ENCODE peak calls at places on chromosome 15, in eight cellular contexts. One of them, this sample, is unnamed.
A peak's percentile ranks its signal among the peaks of the same experiment; 100 is the strongest.

GRCh38 chr15:62089616-62090015 is 22.8 kb downstream of the C2CD4A start:
- DNase-seq in A549: no peak
- DNase-seq in sigmoid colon: no peak
- DNase-seq in ovary: no peak
- DNase-seq in HepG2: no peak
- DNase-seq in transverse colon: no peak
- DNase-seq in K562: no peak
- DNase-seq in tibial nerve: no peak
- DNase-seq in this sample: no peak

GRCh38 chr15:38688096-38688495 is 123.5 kb upstream of the RASGRP1 start:
- DNase-seq in A549: no peak
- DNase-seq in sigmoid colon: no peak
- DNase-seq in ovary: no peak
- DNase-seq in HepG2: no peak
- DNase-seq in transverse colon: no peak
- DNase-seq in K562: no peak
- DNase-seq in tibial nerve: no peak
- DNase-seq in this sample: no peak

GRCh38 chr15:36175781-36176211 is 403.6 kb upstream of the CDIN1 start:
- DNase-seq in A549: no peak
- DNase-seq in sigmoid colon: no peak
- DNase-seq in ovary: no peak
- DNase-seq in HepG2: no peak
- DNase-seq in transverse colon: no peak
- DNase-seq in K562: no peak
- DNase-seq in tibial nerve: no peak
- DNase-seq in this sample: no peak

GRCh38 chr15:78125267-78125666 is 6.0 kb downstream of the CIB2 start:
- DNase-seq in A549: no peak
- DNase-seq in sigmoid colon: no peak
- DNase-seq in ovary: no peak
- DNase-seq in HepG2: no peak
- DNase-seq in transverse colon: no peak
- DNase-seq in K562: no peak
- DNase-seq in tibial nerve: no peak
- DNase-seq in this sample: no peak

GRCh38 chr15:51223771-51224229 is 114.6 kb downstream of the CYP19A1 start:
- DNase-seq in A549: no peak
- DNase-seq in sigmoid colon: no peak
- DNase-seq in ovary: no peak
- DNase-seq in HepG2: no peak
- DNase-seq in transverse colon: no peak
- DNase-seq in K562: peak; percentile 25
- DNase-seq in tibial nerve: no peak
- DNase-seq in this sample: no peak

GRCh38 chr15:81161215-81161673 is 27.2 kb downstream of the CFAP161 start:
- DNase-seq in A549: no peak
- DNase-seq in sigmoid colon: no peak
- DNase-seq in ovary: no peak
- DNase-seq in HepG2: no peak
- DNase-seq in transverse colon: no peak
- DNase-seq in K562: no peak
- DNase-seq in tibial nerve: no peak
- DNase-seq in this sample: no peak

GRCh38 chr15:31483924-31484368 is 157.3 kb downstream of the KLF13 start:
- DNase-seq in A549: no peak
- DNase-seq in sigmoid colon: no peak
- DNase-seq in ovary: no peak
- DNase-seq in HepG2: no peak
- DNase-seq in transverse colon: no peak
- DNase-seq in K562: no peak
- DNase-seq in tibial nerve: no peak
- DNase-seq in this sample: peak; percentile 24

GRCh38 chr15:31396881-31397560 is 70.4 kb downstream of the KLF13 start:
- DNase-seq in A549: peak; percentile 76
- DNase-seq in sigmoid colon: peak; percentile 94
- DNase-seq in ovary: peak; percentile 76
- DNase-seq in HepG2: peak; percentile 40
- DNase-seq in transverse colon: peak; percentile 97
- DNase-seq in K562: peak; percentile 81
- DNase-seq in tibial nerve: peak; percentile 86
- DNase-seq in this sample: peak; percentile 95

GRCh38 chr15:79195802-79196201 is 86.7 kb upstream of the ANKRD34C start:
- DNase-seq in A549: no peak
- DNase-seq in sigmoid colon: no peak
- DNase-seq in ovary: no peak
- DNase-seq in HepG2: no peak
- DNase-seq in transverse colon: no peak
- DNase-seq in K562: no peak
- DNase-seq in tibial nerve: no peak
- DNase-seq in this sample: no peak

GRCh38 chr15:20340931-20341661 is 200.5 kb downstream of the GOLGA6L6 start:
- DNase-seq in A549: no peak
- DNase-seq in sigmoid colon: peak; percentile 92
- DNase-seq in ovary: peak; percentile 58
- DNase-seq in HepG2: no peak
- DNase-seq in transverse colon: peak; percentile 41
- DNase-seq in K562: no peak
- DNase-seq in tibial nerve: no peak
- DNase-seq in this sample: peak; percentile 67

GRCh38 chr15:27512281-27513001 is 541.5 kb downstream of the GABRG3 start:
- DNase-seq in A549: no peak
- DNase-seq in sigmoid colon: no peak
- DNase-seq in ovary: no peak
- DNase-seq in HepG2: peak; percentile 1
- DNase-seq in transverse colon: no peak
- DNase-seq in K562: no peak
- DNase-seq in tibial nerve: no peak
- DNase-seq in this sample: no peak

GRCh38 chr15:68389041-68389930 is 42.7 kb downstream of the ITGA11 start:
- DNase-seq in A549: no peak
- DNase-seq in sigmoid colon: peak; percentile 18
- DNase-seq in ovary: peak; percentile 10
- DNase-seq in HepG2: no peak
- DNase-seq in transverse colon: no peak
- DNase-seq in K562: no peak
- DNase-seq in tibial nerve: no peak
- DNase-seq in this sample: peak; percentile 9

GRCh38 chr15:63136742-63137141 is 15.1 kb downstream of the LACTB start:
- DNase-seq in A549: no peak
- DNase-seq in sigmoid colon: no peak
- DNase-seq in ovary: no peak
- DNase-seq in HepG2: no peak
- DNase-seq in transverse colon: no peak
- DNase-seq in K562: no peak
- DNase-seq in tibial nerve: no peak
- DNase-seq in this sample: no peak

GRCh38 chr15:87591042-87591441 is 665.5 kb downstream of the NTRK3 start:
- DNase-seq in A549: no peak
- DNase-seq in sigmoid colon: no peak
- DNase-seq in ovary: no peak
- DNase-seq in HepG2: no peak
- DNase-seq in transverse colon: no peak
- DNase-seq in K562: no peak
- DNase-seq in tibial nerve: no peak
- DNase-seq in this sample: no peak

GRCh38 chr15:36161781-36162212 is 417.6 kb upstream of the CDIN1 start:
- DNase-seq in A549: no peak
- DNase-seq in sigmoid colon: peak; percentile 65
- DNase-seq in ovary: no peak
- DNase-seq in HepG2: no peak
- DNase-seq in transverse colon: no peak
- DNase-seq in K562: no peak
- DNase-seq in tibial nerve: peak; percentile 47
- DNase-seq in this sample: no peak

DNA sequence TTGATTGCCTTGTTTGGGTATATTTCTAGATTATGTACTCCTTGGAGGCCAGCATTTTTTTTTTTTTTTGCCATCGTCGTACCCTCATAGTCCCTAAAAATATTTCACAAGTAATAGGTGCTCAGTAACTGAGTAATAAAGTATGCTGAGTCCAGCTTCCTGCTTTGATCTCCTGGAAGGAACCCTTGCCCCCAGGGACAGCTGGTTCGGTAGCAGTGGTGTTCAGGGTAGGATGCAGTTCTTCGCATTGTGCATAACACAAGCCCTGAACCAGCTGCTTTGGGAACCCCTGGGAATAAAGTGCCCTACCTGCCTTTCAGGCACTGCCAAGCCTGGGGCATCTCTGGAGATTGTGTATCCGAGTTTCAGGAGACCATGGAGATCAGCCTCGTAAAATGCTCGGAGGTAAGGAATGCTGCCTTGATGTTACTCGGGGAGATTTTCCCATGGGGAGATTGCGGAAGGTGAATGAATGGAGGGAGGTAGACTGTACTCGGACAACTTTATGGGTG is 7.7 kb downstream of the MYZAP start:
- DNase-seq in A549: no peak
- DNase-seq in sigmoid colon: no peak
- DNase-seq in ovary: no peak
- DNase-seq in HepG2: no peak
- DNase-seq in transverse colon: no peak
- DNase-seq in K562: no peak
- DNase-seq in tibial nerve: no peak
- DNase-seq in this sample: no peak
- TF ChIP-seq EP300 in A549: no peak
- TF ChIP-seq EP300 in sigmoid colon: no peak
- TF ChIP-seq EP300 in ovary: no peak
- TF ChIP-seq EP300 in HepG2: no peak
- TF ChIP-seq EP300 in transverse colon: no peak
- TF ChIP-seq EP300 in K562: no peak
- TF ChIP-seq EP300 in tibial nerve: no peak
- TF ChIP-seq EP300 in this sample: no peak

GRCh38 chr15:100211855-100212850 is 129.6 kb downstream of the ADAMTS17 start:
- DNase-seq in A549: no peak
- DNase-seq in sigmoid colon: no peak
- DNase-seq in ovary: no peak
- DNase-seq in HepG2: peak; percentile 60
- DNase-seq in transverse colon: peak; percentile 74
- DNase-seq in K562: no peak
- DNase-seq in tibial nerve: no peak
- DNase-seq in this sample: no peak
- H3K27ac ChIP-seq in A549: no peak overlapping the region
- H3K27ac ChIP-seq in sigmoid colon: no peak overlapping the region
- H3K27ac ChIP-seq in ovary: no peak overlapping the region
- H3K27ac ChIP-seq in HepG2: no peak overlapping the region
- H3K27ac ChIP-seq in transverse colon: peak overlapping the region; percentile 46
- H3K27ac ChIP-seq in K562: no peak overlapping the region
- H3K27ac ChIP-seq in tibial nerve: no peak overlapping the region
- H3K27ac ChIP-seq in this sample: no peak overlapping the region

GRCh38 chr15:82680200-82681102 is 29.2 kb downstream of the AP3B2 start:
- DNase-seq in A549: peak; percentile 67
- DNase-seq in sigmoid colon: peak; percentile 50
- DNase-seq in ovary: peak; percentile 62
- DNase-seq in HepG2: no peak
- DNase-seq in transverse colon: peak; percentile 72
- DNase-seq in K562: peak; percentile 92
- DNase-seq in tibial nerve: no peak
- DNase-seq in this sample: peak; percentile 80
- H3K4me3 ChIP-seq in A549: peak overlapping the region; percentile 61
- H3K4me3 ChIP-seq in sigmoid colon: peak overlapping the region; percentile 16
- H3K4me3 ChIP-seq in ovary: peak overlapping the region; percentile 21
- H3K4me3 ChIP-seq in HepG2: no peak overlapping the region
- H3K4me3 ChIP-seq in transverse colon: peak overlapping the region; percentile 57
- H3K4me3 ChIP-seq in K562: peak overlapping the region; percentile 85
- H3K4me3 ChIP-seq in tibial nerve: peak overlapping the region; percentile 11
- H3K4me3 ChIP-seq in this sample: peak overlapping the region; percentile 50

DNA sequence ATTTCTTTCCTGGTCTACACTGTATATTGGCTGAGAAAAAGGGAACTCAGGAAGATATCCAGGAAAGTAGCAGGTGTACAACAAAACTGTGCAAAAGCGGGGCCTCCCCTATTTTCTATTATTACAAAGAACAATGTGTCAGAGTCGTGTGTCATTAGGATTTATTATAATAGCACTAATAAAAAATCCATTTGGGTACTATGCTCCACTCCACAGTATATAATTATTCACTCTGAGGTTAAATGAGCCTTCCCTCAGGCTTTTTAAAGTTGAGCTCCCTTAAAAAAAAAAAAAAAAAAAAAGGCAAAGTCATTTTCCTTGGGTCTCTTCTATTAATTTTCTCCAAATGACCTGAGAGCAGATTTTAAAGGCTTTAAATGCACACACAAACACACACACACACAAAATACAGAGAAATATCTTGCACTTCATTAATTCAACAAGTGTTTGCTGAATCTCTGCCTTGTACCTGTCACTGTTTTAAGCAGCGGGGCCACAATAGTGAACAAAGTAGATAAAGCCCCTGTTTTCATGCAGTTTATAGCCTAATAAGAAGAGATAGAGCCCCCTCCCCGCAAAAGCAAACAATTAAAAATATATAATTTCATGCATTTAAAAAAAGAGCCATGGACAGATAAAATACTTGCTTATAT is 1.3 kb upstream of the DPP8 start:
- DNase-seq in A549: no peak
- DNase-seq in sigmoid colon: no peak
- DNase-seq in ovary: no peak
- DNase-seq in HepG2: no peak
- DNase-seq in transverse colon: no peak
- DNase-seq in K562: no peak
- DNase-seq in tibial nerve: no peak
- DNase-seq in this sample: no peak
- TF ChIP-seq EP300 in A549: no peak
- TF ChIP-seq EP300 in sigmoid colon: no peak
- TF ChIP-seq EP300 in ovary: no peak
- TF ChIP-seq EP300 in HepG2: no peak
- TF ChIP-seq EP300 in transverse colon: no peak
- TF ChIP-seq EP300 in K562: no peak
- TF ChIP-seq EP300 in tibial nerve: no peak
- TF ChIP-seq EP300 in this sample: no peak

DNA sequence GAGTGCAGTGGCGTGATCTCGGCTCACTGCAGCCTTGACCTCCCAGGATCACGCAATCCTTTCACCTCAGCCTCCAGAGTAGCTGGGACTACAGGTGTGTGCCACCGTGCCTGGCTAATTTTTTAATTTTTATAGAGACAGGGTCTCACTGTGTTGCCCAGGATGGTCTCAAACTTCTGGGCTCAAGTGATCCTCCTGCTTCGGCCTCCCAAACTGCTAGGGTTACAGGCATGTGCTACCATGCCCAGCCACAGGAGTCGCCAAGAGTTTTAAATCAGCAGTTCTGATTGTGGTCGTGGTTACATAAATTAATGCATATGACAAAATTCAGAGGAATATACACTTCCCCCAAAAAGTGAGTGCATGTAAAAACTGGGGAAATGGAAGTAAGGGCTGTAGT is 33.0 kb downstream of the MEGF11 start:
- DNase-seq in A549: no peak
- DNase-seq in sigmoid colon: no peak
- DNase-seq in ovary: no peak
- DNase-seq in HepG2: no peak
- DNase-seq in transverse colon: no peak
- DNase-seq in K562: peak; percentile 13
- DNase-seq in tibial nerve: no peak
- DNase-seq in this sample: no peak
- H3K27ac ChIP-seq in A549: no peak overlapping the region
- H3K27ac ChIP-seq in sigmoid colon: no peak overlapping the region
- H3K27ac ChIP-seq in ovary: no peak overlapping the region
- H3K27ac ChIP-seq in HepG2: no peak overlapping the region
- H3K27ac ChIP-seq in transverse colon: no peak overlapping the region
- H3K27ac ChIP-seq in K562: no peak overlapping the region
- H3K27ac ChIP-seq in tibial nerve: no peak overlapping the region
- H3K27ac ChIP-seq in this sample: no peak overlapping the region